ENCODE peak calls at places on chromosomes 6 and 20, in six cellular contexts. C is CD8-positive, alpha-beta memory T cell; F is heart right ventricle; X is body of pancreas; S is stimulated activated CD4-positive, alpha-beta T cell treated with anti-CD3 and anti-CD28 coated beads, Interleukin-4, amount 100 ng/mL, for 4 hours; M is kidney. B is an unnamed sample.

GRCh38 chr6:12593720-12594540 is 122.6 kb upstream of the PHACTR1 start:
- DNase-seq in M (no peak), S (no peak), F (no peak), C (no peak), X (peak; percentile 36), B (no peak)

GRCh38 chr20:10857362-10858070 is 183.7 kb upstream of the JAG1 start:
- DNase-seq in F (no peak), C (no peak), S (no peak), M (peak; percentile 79), X (peak; percentile 22), B (peak; percentile 27)

GRCh38 chr6:152130441-152130840 is 323.0 kb downstream of the ESR1 start:
- DNase-seq in M (no peak), S (no peak), F (no peak), C (no peak), X (no peak), B (no peak)

GRCh38 chr6:29953001-29953436 is 10.7 kb downstream of the HLA-A start:
- DNase-seq in S (no peak), C (no peak), F (no peak), X (no peak), M (no peak), B (no peak)

GRCh38 chr6:94045473-94045872 is 626.1 kb upstream of the EPHA7 start:
- DNase-seq in S (no peak), M (no peak), C (no peak), F (no peak), X (no peak), B (no peak)

GRCh38 chr6:18264338-18265098 is at the start of gene DEK:
- DNase-seq in C (peak; percentile 78), X (peak; percentile 90), F (peak; percentile 89), M (peak; percentile 93), S (peak; percentile 86), B (peak; percentile 85)

GRCh38 chr20:6519556-6519955 is 247.9 kb upstream of the BMP2 start:
- DNase-seq in F (no peak), S (no peak), M (no peak), C (no peak), X (no peak), B (no peak)

GRCh38 chr20:32278199-32278643 is 770 bp downstream of the KIF3B start:
- DNase-seq in X (no peak), C (no peak), F (no peak), S (peak; percentile 12), M (no peak), B (no peak)

GRCh38 chr20:5222919-5223634 is 93.7 kb downstream of the PROKR2 start:
- DNase-seq in M (no peak), F (peak; percentile 29), X (peak; percentile 64), S (peak; percentile 26), C (peak; percentile 29), B (peak; percentile 79)

GRCh38 chr6:143516700-143517446 is 5.4 kb upstream of the FUCA2 start:
- DNase-seq in F (no peak), M (no peak), X (no peak), C (no peak), S (no peak), B (no peak)

GRCh38 chr6:99189823-99190721 is 159.4 kb downstream of the FAXC start:
- DNase-seq in C (no peak), F (no peak), M (no peak), S (no peak), X (no peak), B (no peak)

GRCh38 chr6:129312865-129313264 is 397.1 kb downstream of the ARHGAP18 start:
- DNase-seq in M (no peak), X (no peak), S (no peak), F (no peak), C (no peak), B (no peak)

GRCh38 chr6:109446541-109446940 is 6.0 kb downstream of the SMPD2 start:
- DNase-seq in F (no peak), X (no peak), M (no peak), C (no peak), S (no peak), B (no peak)

GRCh38 chr20:10247440-10247839 is 28.8 kb downstream of the SNAP25 start:
- DNase-seq in M (no peak), F (no peak), C (no peak), X (no peak), S (no peak), B (no peak)

GRCh38 chr6:148195511-148195910 is 147.1 kb upstream of the SASH1 start:
- DNase-seq in S (no peak), M (no peak), C (no peak), F (no peak), X (no peak), B (no peak)

GRCh38 chr6:84243240-84243639 is 15.8 kb upstream of the CEP162 start:
- DNase-seq in F (no peak), M (no peak), S (no peak), C (no peak), X (no peak), B (no peak)

GRCh38 chr20:12605751-12606150 is 403.0 kb upstream of the SPTLC3 start:
- DNase-seq in M (no peak), C (no peak), F (no peak), X (no peak), S (no peak), B (no peak)

GRCh38 chr6:109979033-109979921 is 1.2 kb downstream of the GPR6 start:
- DNase-seq in M (no peak), F (peak; percentile 14), S (no peak), C (no peak), X (peak; percentile 10), B (no peak)

GRCh38 chr6:124928831-124929230 is 33.4 kb upstream of the RNF217 start:
- DNase-seq in X (no peak), F (no peak), C (no peak), M (no peak), S (no peak), B (no peak)

GRCh38 chr6:34546551-34547321 is 9.4 kb downstream of the SPDEF start:
- DNase-seq in M (peak; percentile 79), C (no peak), S (no peak), X (peak; percentile 84), F (peak; percentile 66), B (peak; percentile 40)

GRCh38 chr6:16130932-16131387 is 2.1 kb downstream of the MYLIP start:
- DNase-seq in C (peak; percentile 48), X (peak; percentile 55), M (no peak), S (peak; percentile 27), F (no peak), B (peak; percentile 68)

GRCh38 chr6:24935753-24936152 is at the start of gene RIPOR2:
- DNase-seq in M (no peak), X (peak; percentile 21), F (peak; percentile 25), C (peak; percentile 56), S (peak; percentile 56), B (peak; percentile 19)